ENCODE peak calls at places on chromosomes 12 and 14, in seven cellular contexts. I, V, C, O, G, X and D are unnamed samples. For H3K9me3, the result is how much of the 10 kb centered on the place peaks cover.

GRCh38 chr12:14403711-14404164 is 38.3 kb downstream of the ATF7IP start:
- DNase-seq in V (no peak), X (no peak), O (peak), I (no peak), C (no peak), G (no peak), D (no peak)

GRCh38 chr14:67371247-67372148 is 11.4 kb downstream of the EIF2S1 start:
- DNase-seq in I (no peak), O (no peak), X (no peak), C (no peak), V (no peak), G (no peak), D (no peak)

GRCh38 chr12:110765144-110765543 is 22.5 kb upstream of the PPP1CC start:
- DNase-seq in X (no peak), O (no peak), G (peak), C (no peak), I (no peak), V (no peak), D (no peak)

GRCh38 chr14:78091361-78091760 is 78.8 kb upstream of the NRXN3 start:
- DNase-seq in O (no peak), I (no peak), G (no peak), X (no peak), V (no peak), C (no peak), D (no peak)

GRCh38 chr12:95593266-95593871 is 42.1 kb upstream of the USP44 start:
- DNase-seq in X (no peak), I (no peak), G (no peak), O (no peak), V (no peak), C (peak), D (no peak)

GRCh38 chr12:49017764-49018281 is 753 bp downstream of the PRKAG1 start:
- DNase-seq in O (peak), X (peak), I (peak), G (no peak), C (no peak), V (no peak), D (no peak)

GRCh38 chr14:93004699-93005082 is 81.7 kb downstream of the CHGA start:
- DNase-seq in I (no peak), O (no peak), V (no peak), G (no peak), C (no peak), X (no peak), D (no peak)

GRCh38 chr14:93905623-93906022 is 21.5 kb upstream of the FAM181A start:
- DNase-seq in G (no peak), V (no peak), C (no peak), X (no peak), I (no peak), O (no peak), D (no peak)

GRCh38 chr14:50736932-50737419 is 68.9 kb upstream of the SAV1 start:
- DNase-seq in X (no peak), I (no peak), O (no peak), V (no peak), C (no peak), G (no peak), D (no peak)

GRCh38 chr14:39374846-39375245 is 57.4 kb downstream of the FBXO33 start:
- DNase-seq in X (no peak), I (no peak), O (no peak), C (no peak), G (no peak), V (no peak), D (no peak)

GRCh38 chr12:126545411-126545810 is 1480.2 kb downstream of the AACS start:
- DNase-seq in V (no peak), I (no peak), G (no peak), X (no peak), O (no peak), C (no peak), D (no peak)

GRCh38 chr14:21964180-21964579 is 290.6 kb upstream of the OR4E1 start:
- DNase-seq in C (no peak), V (no peak), I (no peak), O (no peak), X (no peak), G (no peak), D (no peak)

GRCh38 chr12:127401005-127401404 is 866.0 kb upstream of the TMEM132C start:
- DNase-seq in X (no peak), C (no peak), G (no peak), I (no peak), V (no peak), O (no peak), D (no peak)

GRCh38 chr14:90539996-90540395 is 143.2 kb downstream of the CALM1 start:
- DNase-seq in O (no peak), V (no peak), C (no peak), I (no peak), G (no peak), X (no peak), D (no peak)

GRCh38 chr14:53668861-53669260 is 287.8 kb downstream of the BMP4 start:
- DNase-seq in C (no peak), O (no peak), I (no peak), V (no peak), G (no peak), X (no peak), D (no peak)

GRCh38 chr14:96297000-96297399 is 41.0 kb downstream of the BDKRB1 start:
- DNase-seq in C (no peak), G (no peak), I (peak), O (peak), V (no peak), X (no peak), D (no peak)

GRCh38 chr12:106953352-106954260 is 2.1 kb upstream of the TMEM263 start:
- DNase-seq in I (no peak), G (no peak), V (no peak), C (no peak), O (no peak), X (no peak), D (no peak)

GRCh38 chr12:56221233-56221756 is 427 bp downstream of the RNF41 start:
- DNase-seq in C (peak), X (peak), O (peak), I (peak), G (peak), V (peak), D (peak)

GRCh38 chr14:91249841-91250616 is 5.5 kb upstream of the GPR68 start:
- DNase-seq in I (peak), C (no peak), V (no peak), O (peak), X (no peak), G (peak), D (no peak)

GRCh38 chr12:69630191-69630590 is 19.5 kb upstream of the LRRC10 start:
- DNase-seq in I (peak), V (peak), C (no peak), O (no peak), X (no peak), G (no peak), D (no peak)

GRCh38 chr14:104593241-104593701 is 11.3 kb downstream of the TMEM179 start:
- DNase-seq in X (no peak), I (no peak), V (no peak), G (no peak), O (peak), C (no peak), D (no peak)

GRCh38 chr12:94621662-94622359 is 28.5 kb downstream of the TMCC3 start:
- DNase-seq in G (peak), I (no peak), X (no peak), O (no peak), C (no peak), V (no peak), D (no peak)

GRCh38 chr14:35829449-35829848 is 3.3 kb downstream of the BRMS1L start:
- DNase-seq in X (no peak), V (no peak), O (no peak), G (no peak), C (no peak), I (no peak), D (no peak)

GRCh38 chr12:95623554-95624170 is 72.4 kb upstream of the USP44 start:
- DNase-seq in G (peak), V (peak), C (peak), O (peak), I (peak), X (no peak), D (peak)

GRCh38 chr12:21711376-21711775 is 53.7 kb upstream of the LDHB start:
- DNase-seq in V (no peak), I (no peak), G (no peak), X (no peak), C (no peak), O (no peak), D (no peak)

GRCh38 chr14:104723651-104724406 is at the start of gene ADSS1:
- DNase-seq in V (peak), G (peak), I (peak), O (peak), X (no peak), C (peak), D (peak)

GRCh38 chr12:12741705-12742104 is 24.5 kb downstream of the CDKN1B start:
- DNase-seq in G (no peak), V (no peak), C (no peak), I (no peak), X (no peak), O (no peak), D (no peak)

GRCh38 chr12:11753151-11753501 is 103.7 kb downstream of the ETV6 start:
- DNase-seq in C (no peak), G (peak), V (no peak), X (no peak), I (no peak), O (no peak), D (no peak)

GRCh38 chr12:68319988-68320623 is 12.1 kb downstream of the MDM1 start:
- DNase-seq in V (no peak), X (peak), G (peak), O (no peak), C (peak), I (peak), D (no peak)

GRCh38 chr14:49512571-49512970 is 73.6 kb downstream of the RPS29 start:
- DNase-seq in O (no peak), G (no peak), I (no peak), C (no peak), V (no peak), X (no peak), D (no peak)
- H3K9me3 ChIP-seq in O (under half), G (under half), I (under half), C (under half), V (under half), X (under half), D (under half)

GRCh38 chr14:101068958-101069549 is 165.5 kb upstream of the RTL1 start:
- DNase-seq in G (peak), O (no peak), I (no peak), V (no peak), X (peak), C (peak), D (peak)
- TF ChIP-seq EP300 in G (no peak), O (no peak), I (no peak), V (no peak), X (no peak), C (no peak), D (no peak)

GRCh38 chr14:75442642-75443041 is 14.8 kb downstream of the JDP2 start:
- DNase-seq in C (no peak), G (no peak), X (no peak), O (no peak), V (no peak), I (peak), D (no peak)
- H3K4me3 ChIP-seq in C (no peak), G (no peak), X (no peak), O (no peak), V (no peak), I (no peak), D (no peak)

DNA sequence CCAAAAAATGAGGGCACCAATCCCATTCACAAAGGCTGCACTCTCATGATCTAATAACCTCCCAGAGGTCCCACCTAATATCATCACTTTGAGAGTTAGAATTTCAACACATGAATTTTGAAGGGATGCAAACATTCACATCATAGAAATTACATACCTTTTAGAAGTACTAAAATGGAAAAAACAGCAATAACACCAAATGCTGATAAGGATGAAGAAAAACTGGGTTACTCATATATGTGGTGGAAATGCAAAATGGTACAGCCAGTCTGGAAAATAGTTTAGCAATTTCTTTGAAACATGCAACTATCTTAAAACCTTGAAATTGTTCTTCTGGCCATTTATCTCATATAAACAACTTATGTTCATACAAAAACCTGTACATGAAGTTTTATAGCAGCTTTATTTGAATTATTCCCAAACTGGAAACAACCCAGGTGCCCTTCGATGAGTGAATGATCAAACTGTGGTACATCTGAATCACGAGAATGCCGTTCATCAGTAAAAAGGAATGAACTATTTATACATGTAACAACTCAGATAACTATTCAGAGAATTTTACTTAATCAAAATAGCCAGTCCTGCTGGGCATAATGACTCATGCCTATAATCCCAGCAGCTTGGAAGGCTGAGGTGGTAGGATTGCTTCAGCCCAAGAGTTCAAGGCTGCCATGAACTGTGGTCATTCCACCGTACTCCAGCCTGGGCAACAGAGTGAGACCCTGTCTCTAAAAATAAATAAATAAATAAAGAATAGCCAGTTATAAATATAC is 109.4 kb upstream of the SSTR1 start:
- DNase-seq in I (no peak), C (no peak), V (no peak), O (no peak), X (no peak), G (no peak), D (no peak)
- H3K9me3 ChIP-seq in I (under half), C (under half), V (under half), O (under half), X (under half), G (under half), D (under half)

DNA sequence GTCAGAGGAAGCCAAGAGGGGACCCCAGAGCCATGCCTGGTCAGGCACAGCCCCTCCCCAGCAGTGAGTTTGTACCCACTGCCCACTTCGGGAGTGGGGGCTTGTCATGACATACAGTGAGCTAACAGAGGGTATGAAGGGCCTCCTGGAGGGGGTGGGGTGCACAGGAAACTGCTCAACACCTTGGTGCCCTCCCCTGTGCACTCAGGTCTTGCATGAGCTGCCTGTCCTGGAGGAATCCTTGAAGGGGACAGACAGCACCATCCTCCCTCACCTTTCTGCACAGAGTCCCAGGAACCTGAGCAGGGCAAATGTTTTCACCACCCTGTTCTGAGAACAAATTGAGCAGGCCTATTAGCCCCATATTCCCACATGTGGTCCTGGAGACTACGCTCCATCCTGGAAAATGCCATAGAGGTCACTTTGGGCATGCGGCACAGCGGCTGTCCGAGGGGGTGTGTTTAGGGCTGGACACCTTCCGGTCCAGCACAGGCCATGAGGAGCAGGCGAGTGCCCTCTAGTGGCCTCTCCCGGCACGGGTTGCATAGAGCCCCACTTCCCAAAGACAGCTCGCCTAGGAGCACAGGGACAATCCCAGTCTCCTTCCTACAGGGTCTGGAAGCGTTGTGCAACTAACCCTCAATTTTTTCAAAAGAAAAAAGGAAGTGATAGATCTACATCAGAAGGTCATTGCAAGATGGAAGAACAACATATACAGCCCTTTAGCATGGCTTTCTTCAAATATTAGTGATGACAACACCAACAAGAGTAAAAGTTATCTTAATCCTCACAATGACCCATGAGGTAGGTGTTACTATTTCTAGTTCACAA is 31.9 kb upstream of the ZFP36L1 start:
- DNase-seq in I (peak), O (peak), X (peak), C (peak), V (peak), G (peak), D (peak)
- TF ChIP-seq EP300 in I (peak), O (no peak), X (no peak), C (no peak), V (no peak), G (no peak), D (no peak)

GRCh38 chr12:53181935-53182334 is 1.2 kb upstream of the CSAD start:
- DNase-seq in X (no peak), I (no peak), V (no peak), C (no peak), G (no peak), O (no peak), D (no peak)
- H3K4me3 ChIP-seq in X (no peak), I (peak), V (peak), C (peak), G (no peak), O (peak), D (peak)

DNA sequence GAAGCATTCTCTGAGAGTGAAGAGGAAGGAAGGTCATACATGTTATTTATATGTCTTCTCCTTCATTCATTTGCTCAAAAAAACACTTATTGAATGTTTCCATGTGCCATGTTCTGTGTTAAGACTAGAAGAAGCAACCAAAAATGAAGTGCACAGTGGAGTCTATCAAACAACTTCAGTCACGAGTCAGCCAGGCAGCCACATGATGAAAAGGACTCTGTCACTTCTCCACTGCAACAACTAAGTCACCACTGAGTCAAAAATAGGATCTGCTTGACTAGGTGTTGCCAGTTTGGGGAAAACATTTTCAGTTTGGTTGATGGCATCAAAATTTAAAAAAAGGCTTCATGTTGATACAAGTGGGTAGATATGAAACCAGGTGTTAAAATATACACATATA is 142.5 kb downstream of the PDE3A start:
- DNase-seq in V (no peak), O (no peak), G (no peak), X (no peak), C (no peak), I (no peak), D (no peak)
- H3K9me3 ChIP-seq in V (under half), O (under half), G (under half), X (under half), C (under half), I (under half), D (under half)